ENCODE peak calls at places on chromosomes 16 and 17, in six cellular contexts. One of them, this sample, is unnamed.

GRCh38 chr16:13036600-13036999 is 135.2 kb downstream of the SHISA9 start:
- DNase-seq in mesothelial cell of epicardium: peak; percentile 70
- DNase-seq in HTR-8/SVneo: no peak
- DNase-seq in Peyer's patch: no peak
- DNase-seq in Right ventricle myocardium superior: no peak
- DNase-seq in ELR: peak; percentile 22
- DNase-seq in this sample: peak; percentile 56

GRCh38 chr16:873243-873661 is 72.7 kb upstream of the GNG13 start:
- DNase-seq in mesothelial cell of epicardium: peak; percentile 14
- DNase-seq in HTR-8/SVneo: no peak
- DNase-seq in Peyer's patch: no peak
- DNase-seq in Right ventricle myocardium superior: peak; percentile 36
- DNase-seq in ELR: no peak
- DNase-seq in this sample: no peak

GRCh38 chr16:85785927-85786326 is 13.4 kb downstream of the EMC8 start:
- DNase-seq in mesothelial cell of epicardium: no peak
- DNase-seq in HTR-8/SVneo: no peak
- DNase-seq in Peyer's patch: no peak
- DNase-seq in Right ventricle myocardium superior: no peak
- DNase-seq in ELR: no peak
- DNase-seq in this sample: no peak

GRCh38 chr16:47229651-47230050 is 85.9 kb upstream of the NETO2 start:
- DNase-seq in mesothelial cell of epicardium: no peak
- DNase-seq in HTR-8/SVneo: no peak
- DNase-seq in Peyer's patch: no peak
- DNase-seq in Right ventricle myocardium superior: no peak
- DNase-seq in ELR: no peak
- DNase-seq in this sample: no peak

GRCh38 chr16:16014329-16015224 is 65.2 kb downstream of the ABCC1 start:
- DNase-seq in mesothelial cell of epicardium: no peak
- DNase-seq in HTR-8/SVneo: no peak
- DNase-seq in Peyer's patch: no peak
- DNase-seq in Right ventricle myocardium superior: peak; percentile 82
- DNase-seq in ELR: no peak
- DNase-seq in this sample: no peak

GRCh38 chr17:77491921-77492445 is 351.2 kb downstream of the SEC14L1 start:
- DNase-seq in mesothelial cell of epicardium: no peak
- DNase-seq in HTR-8/SVneo: no peak
- DNase-seq in Peyer's patch: peak; percentile 42
- DNase-seq in Right ventricle myocardium superior: no peak
- DNase-seq in ELR: no peak
- DNase-seq in this sample: no peak

GRCh38 chr17:57284984-57285646 is 28.8 kb downstream of the MSI2 start:
- DNase-seq in mesothelial cell of epicardium: no peak
- DNase-seq in HTR-8/SVneo: no peak
- DNase-seq in Peyer's patch: no peak
- DNase-seq in Right ventricle myocardium superior: no peak
- DNase-seq in ELR: no peak
- DNase-seq in this sample: no peak

GRCh38 chr16:89822188-89823086 is 5.8 kb upstream of the SPIRE2 start:
- DNase-seq in mesothelial cell of epicardium: no peak
- DNase-seq in HTR-8/SVneo: no peak
- DNase-seq in Peyer's patch: peak; percentile 66
- DNase-seq in Right ventricle myocardium superior: no peak
- DNase-seq in ELR: no peak
- DNase-seq in this sample: no peak

GRCh38 chr17:81537856-81538555 is 9.8 kb downstream of the FSCN2 start:
- DNase-seq in mesothelial cell of epicardium: no peak
- DNase-seq in HTR-8/SVneo: no peak
- DNase-seq in Peyer's patch: no peak
- DNase-seq in Right ventricle myocardium superior: no peak
- DNase-seq in ELR: no peak
- DNase-seq in this sample: no peak

GRCh38 chr16:27639588-27640276 is 89.8 kb downstream of the KATNIP start:
- DNase-seq in mesothelial cell of epicardium: no peak
- DNase-seq in HTR-8/SVneo: peak; percentile 58
- DNase-seq in Peyer's patch: no peak
- DNase-seq in Right ventricle myocardium superior: no peak
- DNase-seq in ELR: peak; percentile 68
- DNase-seq in this sample: peak; percentile 15

GRCh38 chr16:2205967-2206313 is 686 bp downstream of the MLST8 start:
- DNase-seq in mesothelial cell of epicardium: no peak
- DNase-seq in HTR-8/SVneo: no peak
- DNase-seq in Peyer's patch: no peak
- DNase-seq in Right ventricle myocardium superior: no peak
- DNase-seq in ELR: no peak
- DNase-seq in this sample: no peak

GRCh38 chr16:85261657-85262557 is 149.6 kb upstream of the CIBAR2 start:
- DNase-seq in mesothelial cell of epicardium: no peak
- DNase-seq in HTR-8/SVneo: no peak
- DNase-seq in Peyer's patch: no peak
- DNase-seq in Right ventricle myocardium superior: no peak
- DNase-seq in ELR: no peak
- DNase-seq in this sample: no peak

GRCh38 chr17:60231691-60232090 is 81.9 kb downstream of the CA4 start:
- DNase-seq in mesothelial cell of epicardium: no peak
- DNase-seq in HTR-8/SVneo: no peak
- DNase-seq in Peyer's patch: no peak
- DNase-seq in Right ventricle myocardium superior: no peak
- DNase-seq in ELR: peak; percentile 66
- DNase-seq in this sample: no peak

GRCh38 chr16:54633943-54634362 is 296.7 kb upstream of the IRX5 start:
- DNase-seq in mesothelial cell of epicardium: no peak
- DNase-seq in HTR-8/SVneo: no peak
- DNase-seq in Peyer's patch: no peak
- DNase-seq in Right ventricle myocardium superior: no peak
- DNase-seq in ELR: peak; percentile 19
- DNase-seq in this sample: no peak

GRCh38 chr16:12043953-12044352 is 67.4 kb downstream of the SNX29 start:
- DNase-seq in mesothelial cell of epicardium: no peak
- DNase-seq in HTR-8/SVneo: no peak
- DNase-seq in Peyer's patch: no peak
- DNase-seq in Right ventricle myocardium superior: no peak
- DNase-seq in ELR: no peak
- DNase-seq in this sample: no peak

GRCh38 chr17:13154403-13154802 is 136.6 kb upstream of the ELAC2 start:
- DNase-seq in mesothelial cell of epicardium: no peak
- DNase-seq in HTR-8/SVneo: no peak
- DNase-seq in Peyer's patch: no peak
- DNase-seq in Right ventricle myocardium superior: no peak
- DNase-seq in ELR: no peak
- DNase-seq in this sample: no peak

GRCh38 chr16:610513-611381 is 20.0 kb upstream of the WFIKKN1 start:
- DNase-seq in mesothelial cell of epicardium: no peak
- DNase-seq in HTR-8/SVneo: no peak
- DNase-seq in Peyer's patch: peak; percentile 75
- DNase-seq in Right ventricle myocardium superior: no peak
- DNase-seq in ELR: no peak
- DNase-seq in this sample: no peak

This sample was measured in progenitor cell of endocrine pancreas.